ENCODE peak calls at places on chromosomes 2 and 18, in seven cellular contexts. Z, D, K, I, C, P and U are unnamed samples.
A peak's percentile ranks its signal among the peaks of the same experiment; 100 is the strongest.

GRCh38 chr2:139609109-139609508 is 828.9 kb upstream of the NXPH2 start:
- DNase-seq in Z (no peak), D (no peak), K (no peak), I (no peak), C (no peak), P (no peak), U (no peak)

GRCh38 chr2:144078802-144079386 is 441.0 kb downstream of the ZEB2 start:
- DNase-seq in Z (no peak), D (no peak), K (no peak), I (no peak), C (no peak), P (no peak), U (no peak)

GRCh38 chr2:241835605-241836004 is 23.1 kb downstream of the PDCD1 start:
- DNase-seq in Z (no peak), D (no peak), K (no peak), I (no peak), C (no peak), P (no peak), U (no peak)

GRCh38 chr2:27832396-27832795 is 57.8 kb downstream of the RBKS start:
- DNase-seq in Z (no peak), D (no peak), K (no peak), I (no peak), C (no peak), P (no peak), U (no peak)

GRCh38 chr2:121828281-121828731 is 72.9 kb downstream of the TSN start:
- DNase-seq in Z (no peak), D (no peak), K (no peak), I (no peak), C (no peak), P (no peak), U (no peak)

GRCh38 chr18:68176901-68177300 is 538.0 kb downstream of the TMX3 start:
- DNase-seq in Z (no peak), D (no peak), K (no peak), I (no peak), C (no peak), P (no peak), U (no peak)

GRCh38 chr2:203535784-203536590 is 886 bp upstream of the RAPH1 start:
- DNase-seq in Z (no peak), D (no peak), K (peak; percentile 62), I (no peak), C (peak; percentile 20), P (no peak), U (no peak)

GRCh38 chr2:240760121-240760520 is 59.9 kb downstream of the KIF1A start:
- DNase-seq in Z (no peak), D (no peak), K (no peak), I (no peak), C (no peak), P (no peak), U (no peak)

GRCh38 chr18:36275561-36275960 is 22.0 kb upstream of the FHOD3 start:
- DNase-seq in Z (no peak), D (no peak), K (no peak), I (no peak), C (no peak), P (no peak), U (no peak)

GRCh38 chr18:53101719-53102118 is 761.7 kb downstream of the DCC start:
- DNase-seq in Z (no peak), D (no peak), K (no peak), I (no peak), C (no peak), P (no peak), U (no peak)

GRCh38 chr2:197450485-197450884 is 2.9 kb upstream of the COQ10B start:
- DNase-seq in Z (no peak), D (no peak), K (peak; percentile 16), I (no peak), C (no peak), P (no peak), U (no peak)

GRCh38 chr2:112547333-112547732 is 5.1 kb downstream of the POLR1B start:
- DNase-seq in Z (no peak), D (no peak), K (peak; percentile 1), I (no peak), C (no peak), P (no peak), U (no peak)

GRCh38 chr2:239539083-239539775 is 138.4 kb upstream of the HDAC4 start:
- DNase-seq in Z (no peak), D (no peak), K (no peak), I (no peak), C (peak; percentile 10), P (no peak), U (no peak)

GRCh38 chr2:203338322-203338721 is 10.1 kb downstream of the ABI2 start:
- DNase-seq in Z (no peak), D (no peak), K (no peak), I (no peak), C (peak; percentile 43), P (no peak), U (no peak)

GRCh38 chr2:186716899-186717811 is 23.3 kb downstream of the FAM171B start:
- DNase-seq in Z (no peak), D (no peak), K (no peak), I (peak; percentile 37), C (peak; percentile 22), P (peak; percentile 28), U (no peak)

GRCh38 chr2:27408601-27409320 is 630 bp downstream of the PPM1G start:
- DNase-seq in Z (no peak), D (no peak), K (peak; percentile 44), I (peak; percentile 67), C (peak; percentile 25), P (peak; percentile 77), U (peak; percentile 36)

GRCh38 chr2:233519787-233520611 is 46.6 kb downstream of the USP40 start:
- DNase-seq in Z (no peak), D (no peak), K (no peak), I (no peak), C (no peak), P (no peak), U (no peak)

GRCh38 chr2:7882296-7882695 is 799.6 kb upstream of the ID2 start:
- DNase-seq in Z (no peak), D (no peak), K (no peak), I (no peak), C (no peak), P (no peak), U (no peak)

GRCh38 chr2:7881456-7881855 is 800.4 kb upstream of the ID2 start:
- DNase-seq in Z (no peak), D (no peak), K (no peak), I (no peak), C (no peak), P (no peak), U (no peak)

GRCh38 chr2:7880126-7880525 is 801.7 kb upstream of the ID2 start:
- DNase-seq in Z (no peak), D (no peak), K (no peak), I (no peak), C (no peak), P (no peak), U (no peak)

GRCh38 chr2:7880561-7880960 is 801.3 kb upstream of the ID2 start:
- DNase-seq in Z (no peak), D (no peak), K (no peak), I (no peak), C (no peak), P (no peak), U (no peak)

GRCh38 chr2:7881038-7881437 is 800.8 kb upstream of the ID2 start:
- DNase-seq in Z (no peak), D (no peak), K (no peak), I (no peak), C (no peak), P (no peak), U (no peak)
- H3K9ac ChIP-seq in Z (no peak overlapping the region), D (no peak overlapping the region), K (no peak overlapping the region), I (no peak overlapping the region), C (no peak overlapping the region), P (no peak overlapping the region), U (no peak overlapping the region)

DNA sequence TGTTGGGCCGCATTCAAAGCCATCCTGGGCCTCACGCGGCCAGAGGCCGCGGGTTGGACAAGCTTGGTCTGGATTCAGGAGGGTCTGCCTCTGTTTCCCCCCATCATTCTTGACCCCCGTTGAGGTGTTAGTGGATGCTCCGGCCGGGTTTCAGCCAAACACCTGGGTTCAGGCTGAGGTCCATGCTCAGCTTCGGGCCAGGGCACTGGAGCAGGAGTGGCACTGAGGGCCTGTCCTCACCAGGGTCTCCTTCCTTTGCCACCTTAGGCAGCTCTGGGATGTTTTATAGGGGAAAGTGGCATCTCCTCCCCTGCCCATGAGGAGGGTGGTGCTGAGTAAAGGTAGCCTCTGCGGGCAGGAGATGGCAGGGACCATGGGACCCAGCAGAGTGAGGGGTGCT is 76.9 kb upstream of the SMAD2 start:
- DNase-seq in Z (no peak), D (no peak), K (no peak), I (no peak), C (no peak), P (no peak), U (no peak)
- H3K9ac ChIP-seq in Z (peak overlapping the region; percentile 50), D (no peak overlapping the region), K (no peak overlapping the region), I (no peak overlapping the region), C (peak overlapping the region; percentile 78), P (no peak overlapping the region), U (no peak overlapping the region)

GRCh38 chr18:2998644-2999043 is 14.3 kb downstream of the LPIN2 start:
- DNase-seq in Z (no peak), D (no peak), K (no peak), I (no peak), C (no peak), P (no peak), U (no peak)
- H3K9ac ChIP-seq in Z (no peak overlapping the region), D (no peak overlapping the region), K (no peak overlapping the region), I (peak overlapping the region; percentile 2), C (no peak overlapping the region), P (no peak overlapping the region), U (no peak overlapping the region)

DNA sequence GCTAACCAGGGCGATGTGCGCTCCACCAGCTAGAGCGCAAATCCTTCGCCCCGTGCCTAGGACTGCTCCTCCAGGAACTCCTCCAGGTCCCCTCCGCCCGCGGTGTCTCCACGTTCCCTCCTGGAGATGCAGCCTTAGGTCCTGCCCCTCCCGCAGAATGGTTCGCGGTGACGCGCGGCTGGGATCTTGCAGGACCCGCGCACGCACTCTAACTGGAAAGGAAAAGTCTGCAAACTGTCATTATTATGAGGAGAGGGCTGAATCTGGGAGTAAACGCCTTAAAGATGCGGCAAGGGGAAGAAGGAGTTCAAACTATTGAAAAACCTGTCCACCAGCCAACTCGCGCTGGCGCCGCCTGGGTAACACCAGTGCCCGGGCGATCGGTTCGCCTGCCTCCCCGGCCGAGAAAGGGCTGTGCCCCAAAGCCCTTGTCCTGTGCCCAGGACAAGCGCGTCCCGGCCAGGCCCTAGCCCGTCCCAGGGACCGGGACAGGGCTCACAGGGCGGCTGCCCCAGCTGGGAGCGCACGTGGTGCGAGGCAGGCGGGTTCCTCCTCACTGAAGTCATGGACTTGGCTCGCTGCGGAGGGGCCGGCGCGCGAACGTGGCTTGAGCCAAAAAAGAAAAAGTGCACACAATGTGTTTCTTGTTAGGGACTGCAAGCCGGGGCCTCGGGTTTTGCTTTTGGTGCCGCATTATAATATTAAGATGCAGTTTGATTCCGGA is 5.5 kb upstream of the ID2 start:
- DNase-seq in Z (no peak), D (peak; percentile 61), K (no peak), I (no peak), C (peak; percentile 85), P (peak; percentile 26), U (peak; percentile 86)
- H3K9ac ChIP-seq in Z (no peak overlapping the region), D (no peak overlapping the region), K (peak overlapping the region; percentile 59), I (no peak overlapping the region), C (peak overlapping the region; percentile 82), P (no peak overlapping the region), U (peak overlapping the region; percentile 61)

DNA sequence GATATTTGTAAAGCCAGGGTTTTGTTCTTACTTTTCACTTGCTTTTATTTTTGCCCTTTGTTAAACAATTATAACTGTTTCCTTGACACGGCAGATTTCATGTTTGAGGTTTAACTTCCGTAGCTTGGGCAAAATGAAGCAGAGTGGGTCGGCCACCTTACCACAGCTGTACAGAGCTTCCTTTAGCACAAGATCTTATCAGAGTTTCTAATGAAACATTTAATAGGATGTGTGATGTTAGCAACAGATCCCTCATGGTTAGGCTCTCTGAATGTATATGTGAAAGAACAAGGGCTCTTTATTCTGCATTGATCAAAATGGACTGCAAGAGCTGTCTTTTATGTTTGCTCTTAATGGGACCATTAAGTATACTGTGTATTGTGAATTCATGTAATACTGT is 22.3 kb downstream of the RNF125 start:
- DNase-seq in Z (peak; percentile 83), D (no peak), K (no peak), I (no peak), C (no peak), P (no peak), U (no peak)
- H3K9ac ChIP-seq in Z (peak overlapping the region; percentile 32), D (no peak overlapping the region), K (no peak overlapping the region), I (no peak overlapping the region), C (no peak overlapping the region), P (no peak overlapping the region), U (no peak overlapping the region)